ENCODE peak calls at places on chromosome 1, in four cellular contexts. Z is IMR-90, V is H1, A is mesendoderm. U is an unnamed sample.

GRCh38 chr1:153390938-153391710 is at the start of gene S100A8:
- DNase-seq in Z (no peak), V (no peak), A (no peak), U (no peak)

GRCh38 chr1:950268-950667 is 8.8 kb downstream of the NOC2L start:
- DNase-seq in Z (no peak), V (no peak), A (no peak), U (no peak)

GRCh38 chr1:186188004-186188539 is 187.0 kb downstream of the TPR start:
- DNase-seq in Z (peak; percentile 94), V (no peak), A (no peak), U (no peak)

GRCh38 chr1:155188268-155188667 is 14.6 kb downstream of the TRIM46 start:
- DNase-seq in Z (no peak), V (no peak), A (no peak), U (no peak)

GRCh38 chr1:117633936-117634335 is 28.1 kb downstream of the TENT5C start:
- DNase-seq in Z (no peak), V (no peak), A (no peak), U (no peak)

GRCh38 chr1:29282924-29283803 is 46.8 kb downstream of the PTPRU start:
- DNase-seq in Z (peak; percentile 40), V (peak; percentile 93), A (peak; percentile 100), U (peak; percentile 99)

GRCh38 chr1:225476100-225476511 is 48.3 kb upstream of the LBR start:
- DNase-seq in Z (no peak), V (peak; percentile 31), A (no peak), U (peak; percentile 18)

GRCh38 chr1:242212401-242212800 is 213.5 kb upstream of the MAP1LC3C start:
- DNase-seq in Z (no peak), V (peak; percentile 62), A (peak; percentile 66), U (peak; percentile 79)

GRCh38 chr1:175072131-175072941 is 4.7 kb downstream of the TNN start:
- DNase-seq in Z (peak; percentile 74), V (no peak), A (peak; percentile 87), U (peak; percentile 44)

DNA sequence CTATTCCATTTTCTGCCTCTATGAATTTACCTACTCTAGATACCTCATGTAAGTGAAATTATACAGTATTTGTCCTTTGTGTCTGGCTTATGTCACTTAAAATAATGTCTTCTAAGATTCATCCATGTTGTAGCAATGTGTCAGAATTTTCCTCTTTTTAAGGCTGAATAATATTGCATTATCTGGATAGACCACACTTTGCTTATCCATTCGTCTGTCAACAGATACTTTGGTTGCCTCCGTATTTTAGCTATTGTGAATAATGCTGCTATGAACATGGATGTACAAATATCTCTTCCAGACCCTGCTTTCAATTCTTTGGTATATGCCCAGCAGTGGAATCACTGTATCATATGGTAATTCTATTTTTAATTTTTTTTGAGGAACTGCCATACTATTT is 10.1 kb upstream of the CCSAP start:
- DNase-seq in Z (no peak), V (no peak), A (no peak), U (no peak)
- H3K56ac ChIP-seq in Z (no peak overlapping the region), V (no peak overlapping the region), A (no peak overlapping the region), U (no peak overlapping the region)

GRCh38 chr1:179092896-179093461 is 11.1 kb downstream of the TOR3A start:
- DNase-seq in Z (no peak), V (no peak), A (no peak), U (no peak)

GRCh38 chr1:179089827-179090482 is 8.1 kb downstream of the TOR3A start:
- DNase-seq in Z (no peak), V (no peak), A (no peak), U (no peak)

GRCh38 chr1:179090923-179091322 is 9.1 kb downstream of the TOR3A start:
- DNase-seq in Z (no peak), V (no peak), A (no peak), U (no peak)

GRCh38 chr1:179091691-179092165 is 9.9 kb downstream of the TOR3A start:
- DNase-seq in Z (peak; percentile 63), V (no peak), A (no peak), U (no peak)

DNA sequence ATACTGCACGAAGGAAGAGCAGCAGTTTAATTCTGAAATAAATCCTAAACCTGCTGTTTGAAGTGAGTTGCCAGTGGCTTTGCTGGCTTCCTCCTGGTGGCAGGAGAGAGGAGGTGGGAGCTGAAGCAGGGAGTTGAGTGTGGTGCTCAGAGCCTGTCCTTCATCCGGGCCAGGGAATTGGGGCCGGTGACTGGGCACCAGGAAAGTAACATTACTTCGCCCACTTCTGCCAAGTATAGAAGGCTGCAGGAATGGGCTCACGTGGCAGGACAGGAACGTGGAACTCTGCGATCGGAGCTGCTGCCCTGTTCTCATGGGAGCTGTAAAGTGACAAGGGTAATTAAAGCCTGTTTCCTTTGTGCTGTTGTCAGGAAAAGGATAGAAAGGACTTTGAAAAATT is 8.7 kb downstream of the TOR3A start:
- DNase-seq in Z (no peak), V (no peak), A (no peak), U (no peak)
- H3K9ac ChIP-seq in Z (no peak overlapping the region), V (no peak overlapping the region), A (no peak overlapping the region), U (no peak overlapping the region)

GRCh38 chr1:177969109-177969508 is 749 bp downstream of the SEC16B start:
- DNase-seq in Z (no peak), V (no peak), A (no peak), U (no peak)
- H3K56ac ChIP-seq in Z (no peak overlapping the region), V (no peak overlapping the region), A (no peak overlapping the region), U (no peak overlapping the region)

DNA sequence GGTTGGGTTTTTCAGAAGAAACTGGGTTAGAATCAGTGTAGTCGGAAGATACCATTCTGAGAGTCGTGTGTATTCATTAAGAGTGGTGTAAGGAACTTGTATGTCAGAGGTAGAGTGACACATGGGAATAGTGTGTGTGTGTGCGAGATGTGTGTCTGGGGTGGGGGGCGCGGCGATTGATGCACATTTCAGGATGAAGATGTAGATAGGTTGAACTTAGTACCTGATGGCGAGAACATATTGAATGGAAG is 912 bp downstream of the SMG7 start:
- DNase-seq in Z (no peak), V (no peak), A (peak; percentile 25), U (no peak)
- H3K9ac ChIP-seq in Z (peak overlapping the region; percentile 96), V (peak overlapping the region; percentile 82), A (peak overlapping the region; percentile 80), U (peak overlapping the region; percentile 81)

U was measured in H9.